ENCODE peak calls at places on chromosomes 5 and 9, in ten cellular contexts. I is lower lobe of right lung, G is left ventricle myocardium inferior, M is fibroblast of the aortic adventitia, P is gastrocnemius medialis, C is coronary artery, F is psoas muscle, Q is fibroblast of pulmonary artery, X is HepG2, N is endothelial cell of umbilical vein. L is an unnamed sample.

GRCh38 chr5:124524552-124525232 is 221.7 kb downstream of the ZNF608 start:
- DNase-seq in I (no peak), P (no peak), C (no peak), Q (no peak), M (no peak), X (peak; percentile 31), N (no peak), F (no peak), G (no peak), L (no peak)

GRCh38 chr9:121226186-121226585 is 24.5 kb upstream of the RAB14 start:
- DNase-seq in I (no peak), X (no peak), P (no peak), F (no peak), Q (no peak), M (no peak), N (no peak), G (no peak), C (no peak), L (peak; percentile 4)

GRCh38 chr9:121298689-121299112 is 30.7 kb downstream of the GSN start:
- DNase-seq in N (peak; percentile 43), I (no peak), Q (peak; percentile 80), C (peak; percentile 80), G (no peak), M (peak; percentile 70), X (peak; percentile 62), F (no peak), P (peak; percentile 68), L (no peak)

GRCh38 chr5:140882591-140882899 is 621 bp downstream of the PCDHA13 start:
- DNase-seq in Q (no peak), P (no peak), M (no peak), I (no peak), C (no peak), X (no peak), N (no peak), F (no peak), G (no peak), L (no peak)

GRCh38 chr5:131068893-131069643 is 96.0 kb downstream of the HINT1 start:
- DNase-seq in N (no peak), M (no peak), X (no peak), C (no peak), F (no peak), I (no peak), G (no peak), Q (no peak), P (no peak), L (peak; percentile 4)

GRCh38 chr9:4515958-4516375 is 25.7 kb downstream of the SLC1A1 start:
- DNase-seq in M (peak; percentile 96), X (no peak), P (no peak), N (no peak), G (no peak), I (no peak), C (no peak), F (no peak), Q (peak; percentile 43), L (peak; percentile 41)

GRCh38 chr5:141747646-141748229 is 65.7 kb upstream of the ARAP3 start:
- DNase-seq in C (no peak), X (no peak), Q (no peak), M (no peak), G (no peak), N (no peak), F (no peak), P (no peak), I (no peak), L (no peak)

GRCh38 chr5:80083115-80083890 is 48.2 kb downstream of the THBS4 start:
- DNase-seq in N (peak; percentile 64), M (peak; percentile 80), G (no peak), X (peak; percentile 54), I (no peak), P (peak; percentile 16), C (peak; percentile 31), F (no peak), Q (peak; percentile 80), L (peak; percentile 79)

GRCh38 chr9:136634904-136635303 is 27.8 kb upstream of the EGFL7 start:
- DNase-seq in C (no peak), M (no peak), N (no peak), P (no peak), I (no peak), F (no peak), Q (no peak), G (no peak), X (no peak), L (no peak)

GRCh38 chr9:32360983-32361673 is 23.3 kb upstream of the ACO1 start:
- DNase-seq in M (no peak), X (no peak), I (no peak), F (no peak), G (no peak), N (no peak), Q (no peak), C (no peak), P (no peak), L (no peak)

GRCh38 chr5:66796306-66797292 is 200.4 kb downstream of the MAST4 start:
- DNase-seq in X (no peak), P (no peak), C (no peak), N (no peak), M (peak; percentile 20), I (no peak), G (no peak), F (no peak), Q (peak; percentile 36), L (peak; percentile 10)
- TF ChIP-seq CTCF in X (no peak), P (no peak), C (no peak), N (peak; percentile 7), M (peak; percentile 53), I (peak; percentile 15), G (peak; percentile 48), F (no peak), Q (peak; percentile 44), L (peak; percentile 35)

GRCh38 chr5:59037453-59038168 is 454.7 kb downstream of the RAB3C start:
- DNase-seq in M (peak; percentile 28), N (no peak), Q (no peak), G (no peak), I (no peak), P (no peak), F (no peak), C (no peak), X (no peak), L (peak; percentile 30)
- H3K4me3 ChIP-seq in M (peak overlapping the region; percentile 78), N (no peak overlapping the region), Q (peak overlapping the region; percentile 61), G (peak overlapping the region; percentile 76), I (peak overlapping the region; percentile 67), P (peak overlapping the region; percentile 93), F (peak overlapping the region; percentile 87), C (peak overlapping the region; percentile 77), X (peak overlapping the region; percentile 15), L (peak overlapping the region; percentile 80)

DNA sequence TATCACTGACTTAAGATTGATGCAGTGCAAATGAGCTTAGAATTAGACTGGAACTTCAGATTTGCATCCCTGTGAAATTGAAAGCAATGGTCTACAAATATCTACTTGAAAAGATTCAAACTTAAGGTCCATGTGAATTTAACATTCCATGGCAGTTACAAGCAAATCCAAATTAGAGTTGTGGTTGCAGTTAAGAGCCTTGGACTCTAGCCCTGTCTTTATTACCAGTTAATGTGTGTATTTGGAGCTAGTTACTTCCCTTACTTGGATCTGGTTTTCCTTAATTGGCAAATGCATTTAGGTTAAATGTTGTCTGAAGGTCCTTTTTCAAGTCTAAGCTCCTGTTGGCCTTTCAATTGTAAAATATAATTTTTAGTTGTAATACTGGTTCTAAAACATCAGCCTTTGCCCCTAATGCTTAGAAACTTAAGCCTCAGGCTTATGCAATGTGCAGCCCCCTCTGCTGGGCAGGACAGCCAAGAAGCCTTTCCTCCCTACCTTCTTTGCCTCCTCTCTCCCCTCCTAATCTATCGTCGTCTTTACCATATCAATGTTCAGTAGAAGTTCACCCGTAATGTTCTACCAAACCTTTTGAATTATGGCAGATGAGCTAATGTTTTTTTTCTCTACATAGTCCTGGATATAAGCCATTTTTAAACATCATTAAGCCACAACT is 59.5 kb downstream of the ERMP1 start:
- DNase-seq in G (no peak), I (no peak), N (no peak), C (no peak), Q (no peak), M (no peak), X (no peak), F (no peak), P (no peak), L (no peak)
- TF ChIP-seq CTCF in G (no peak), I (no peak), N (no peak), C (no peak), Q (peak; percentile 4), M (no peak), X (peak; percentile 50), F (no peak), P (no peak), L (peak; percentile 43)

DNA sequence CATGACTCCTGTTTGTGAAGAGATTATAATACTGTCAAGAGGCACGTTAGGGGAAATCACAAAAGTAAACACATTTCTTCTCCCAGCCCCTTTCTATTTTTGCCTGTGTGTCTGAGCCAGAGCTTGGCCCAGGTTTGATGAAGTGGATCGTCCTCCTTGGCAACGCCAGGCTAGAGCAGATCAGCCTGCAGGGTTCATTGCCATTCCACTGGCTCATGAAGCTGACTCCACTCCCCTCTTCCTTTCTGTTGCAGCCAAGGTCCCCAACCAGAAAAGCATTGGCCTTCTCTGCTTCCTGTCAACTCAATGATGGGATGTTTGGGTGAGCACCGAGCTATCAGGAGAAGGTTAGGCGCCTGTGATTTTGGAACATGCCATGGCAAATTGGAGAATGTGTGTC is 3.3 kb downstream of the ADRB2 start:
- DNase-seq in N (no peak), F (no peak), Q (no peak), P (peak; percentile 66), C (no peak), M (no peak), I (no peak), X (no peak), G (peak; percentile 28), L (no peak)
- H3K4me3 ChIP-seq in N (no peak overlapping the region), F (peak overlapping the region; percentile 86), Q (no peak overlapping the region), P (peak overlapping the region; percentile 69), C (peak overlapping the region; percentile 86), M (no peak overlapping the region), I (peak overlapping the region; percentile 71), X (no peak overlapping the region), G (peak overlapping the region; percentile 76), L (no peak overlapping the region)

DNA sequence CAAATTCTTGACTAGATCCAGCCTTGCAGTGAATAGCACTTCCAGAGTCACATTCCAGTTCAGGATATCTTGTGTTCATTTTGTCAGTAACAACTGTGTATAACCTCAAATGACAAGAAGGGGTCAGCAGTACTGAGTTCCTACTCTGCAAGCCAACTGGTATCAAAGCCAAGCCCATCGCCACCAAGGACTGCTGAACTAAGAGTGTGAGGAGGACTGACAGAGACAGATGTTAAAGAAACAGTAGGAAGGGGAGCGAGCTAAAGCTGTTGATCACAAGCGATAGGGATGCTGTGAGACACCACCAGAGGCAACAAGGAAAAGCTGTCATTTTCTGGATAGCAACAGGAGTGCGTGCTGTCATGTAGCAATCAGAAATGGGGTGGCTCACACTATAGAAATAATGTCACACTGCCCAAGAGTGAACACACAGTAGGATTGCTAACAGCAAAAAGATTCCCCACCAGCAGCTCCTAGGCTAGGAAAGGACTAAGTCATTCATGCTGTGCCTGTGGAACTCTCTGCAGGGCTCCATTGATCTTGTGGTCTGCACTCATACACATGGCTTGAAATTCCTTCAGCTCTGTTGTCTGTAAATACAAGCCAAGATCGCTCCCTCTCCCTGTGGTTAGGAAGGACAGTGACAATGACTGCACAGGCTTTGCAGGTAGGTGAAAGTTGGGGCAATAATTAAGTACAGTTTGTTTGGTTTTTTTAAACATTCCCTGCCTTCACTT is 658.6 kb downstream of the NR2F1-AS1 start:
- DNase-seq in I (no peak), Q (no peak), X (peak; percentile 24), P (no peak), M (no peak), G (no peak), N (no peak), F (no peak), C (no peak), L (peak; percentile 58)
- TF ChIP-seq CTCF in I (no peak), Q (no peak), X (no peak), P (no peak), M (no peak), G (no peak), N (no peak), F (no peak), C (no peak), L (no peak)

L was measured in choroid plexus epithelial cell.